ENCODE peak calls at places on chromosomes 16 and 17, in ten cellular contexts. One of them, this sample, is unnamed.

GRCh38 chr16:929227-929669 is 41.5 kb downstream of the LMF1 start:
- DNase-seq in transverse colon: no peak
- DNase-seq in fibroblast of lung: no peak
- DNase-seq in CD8-positive, alpha-beta memory T cell: no peak
- DNase-seq in RWPE1: no peak
- DNase-seq in NT2/D1: peak; percentile 38
- DNase-seq in hippocampal formation: no peak
- DNase-seq in NCI-H1092: no peak
- DNase-seq in Calu3: no peak
- DNase-seq in NCI-H1105 treated with DMSO at 0.1 percent for 48 hours: no peak
- DNase-seq in this sample: no peak

GRCh38 chr16:30166202-30166902 is 17.1 kb upstream of the CORO1A start:
- DNase-seq in NT2/D1: no peak
- DNase-seq in Calu3: no peak
- DNase-seq in hippocampal formation: no peak
- DNase-seq in NCI-H1092: no peak
- DNase-seq in CD8-positive, alpha-beta memory T cell: peak; percentile 9
- DNase-seq in transverse colon: no peak
- DNase-seq in NCI-H1105 treated with DMSO at 0.1 percent for 48 hours: no peak
- DNase-seq in RWPE1: no peak
- DNase-seq in fibroblast of lung: no peak
- DNase-seq in this sample: no peak

GRCh38 chr16:31641279-31641678 is 113.6 kb downstream of the AHSP start:
- DNase-seq in NCI-H1105 treated with DMSO at 0.1 percent for 48 hours: no peak
- DNase-seq in RWPE1: no peak
- DNase-seq in NT2/D1: no peak
- DNase-seq in CD8-positive, alpha-beta memory T cell: no peak
- DNase-seq in Calu3: no peak
- DNase-seq in fibroblast of lung: no peak
- DNase-seq in NCI-H1092: no peak
- DNase-seq in hippocampal formation: no peak
- DNase-seq in transverse colon: no peak
- DNase-seq in this sample: no peak

GRCh38 chr16:50878966-50879615 is 137.2 kb downstream of the CYLD start:
- DNase-seq in RWPE1: no peak
- DNase-seq in NCI-H1105 treated with DMSO at 0.1 percent for 48 hours: no peak
- DNase-seq in NT2/D1: no peak
- DNase-seq in CD8-positive, alpha-beta memory T cell: no peak
- DNase-seq in transverse colon: no peak
- DNase-seq in Calu3: no peak
- DNase-seq in fibroblast of lung: no peak
- DNase-seq in NCI-H1092: no peak
- DNase-seq in hippocampal formation: no peak
- DNase-seq in this sample: no peak

GRCh38 chr16:83928341-83929055 is 24.5 kb upstream of the OSGIN1 start:
- DNase-seq in RWPE1: peak; percentile 77
- DNase-seq in NCI-H1092: no peak
- DNase-seq in transverse colon: no peak
- DNase-seq in fibroblast of lung: peak; percentile 72
- DNase-seq in CD8-positive, alpha-beta memory T cell: no peak
- DNase-seq in NT2/D1: no peak
- DNase-seq in Calu3: no peak
- DNase-seq in NCI-H1105 treated with DMSO at 0.1 percent for 48 hours: no peak
- DNase-seq in hippocampal formation: no peak
- DNase-seq in this sample: no peak

GRCh38 chr17:37493249-37494027 is 3.7 kb downstream of the DUSP14 start:
- DNase-seq in NT2/D1: no peak
- DNase-seq in NCI-H1092: no peak
- DNase-seq in RWPE1: no peak
- DNase-seq in hippocampal formation: no peak
- DNase-seq in CD8-positive, alpha-beta memory T cell: no peak
- DNase-seq in Calu3: no peak
- DNase-seq in NCI-H1105 treated with DMSO at 0.1 percent for 48 hours: no peak
- DNase-seq in transverse colon: no peak
- DNase-seq in fibroblast of lung: peak; percentile 98
- DNase-seq in this sample: peak; percentile 34

GRCh38 chr17:63490858-63491400 is 14.1 kb downstream of the ACE start:
- DNase-seq in NT2/D1: no peak
- DNase-seq in CD8-positive, alpha-beta memory T cell: no peak
- DNase-seq in RWPE1: no peak
- DNase-seq in NCI-H1092: no peak
- DNase-seq in transverse colon: no peak
- DNase-seq in Calu3: no peak
- DNase-seq in fibroblast of lung: no peak
- DNase-seq in NCI-H1105 treated with DMSO at 0.1 percent for 48 hours: no peak
- DNase-seq in hippocampal formation: no peak
- DNase-seq in this sample: no peak

GRCh38 chr17:56478836-56479447 is 114.6 kb upstream of the NOG start:
- DNase-seq in RWPE1: peak; percentile 10
- DNase-seq in CD8-positive, alpha-beta memory T cell: no peak
- DNase-seq in NT2/D1: peak; percentile 16
- DNase-seq in transverse colon: no peak
- DNase-seq in NCI-H1105 treated with DMSO at 0.1 percent for 48 hours: no peak
- DNase-seq in fibroblast of lung: peak; percentile 19
- DNase-seq in Calu3: no peak
- DNase-seq in hippocampal formation: no peak
- DNase-seq in NCI-H1092: no peak
- DNase-seq in this sample: no peak

GRCh38 chr17:35242158-35242804 is 591 bp upstream of the SLFN5 start:
- DNase-seq in NCI-H1105 treated with DMSO at 0.1 percent for 48 hours: peak; percentile 77
- DNase-seq in NT2/D1: peak; percentile 46
- DNase-seq in transverse colon: peak; percentile 85
- DNase-seq in RWPE1: peak; percentile 91
- DNase-seq in fibroblast of lung: peak; percentile 54
- DNase-seq in hippocampal formation: no peak
- DNase-seq in NCI-H1092: peak; percentile 9
- DNase-seq in CD8-positive, alpha-beta memory T cell: peak; percentile 89
- DNase-seq in Calu3: peak; percentile 89
- DNase-seq in this sample: no peak

GRCh38 chr17:45311762-45312476 is 4.9 kb downstream of the MAP3K14 start:
- DNase-seq in NT2/D1: no peak
- DNase-seq in fibroblast of lung: peak; percentile 77
- DNase-seq in transverse colon: peak; percentile 89
- DNase-seq in NCI-H1105 treated with DMSO at 0.1 percent for 48 hours: no peak
- DNase-seq in hippocampal formation: no peak
- DNase-seq in NCI-H1092: no peak
- DNase-seq in RWPE1: peak; percentile 84
- DNase-seq in CD8-positive, alpha-beta memory T cell: peak; percentile 61
- DNase-seq in Calu3: peak; percentile 90
- DNase-seq in this sample: no peak

This sample was measured in fibroblast of the conjunctiva.